ENCODE peak calls at places on chromosomes 7 and 10, in six cellular contexts. F is stomach, R is GM12892, Z is H1, C is suprapubic skin, Q is esophagus muscularis mucosa. M is an unnamed sample.

GRCh38 chr10:132679217-132679595 is 106.7 kb downstream of the NKX6-2 start:
- DNase-seq in F (no peak), R (no peak), Z (no peak), C (peak; percentile 25), Q (no peak), M (no peak)

GRCh38 chr10:74837750-74838149 is 11.3 kb downstream of the KAT6B start:
- DNase-seq in F (no peak), R (no peak), Z (no peak), C (no peak), Q (no peak), M (no peak)

GRCh38 chr10:126500185-126500584 is 111.9 kb upstream of the ADAM12 start:
- DNase-seq in F (no peak), R (no peak), Z (no peak), C (no peak), Q (peak; percentile 68), M (no peak)

GRCh38 chr7:101924171-101924570 is 106.7 kb downstream of the CUX1 start:
- DNase-seq in F (no peak), R (no peak), Z (no peak), C (no peak), Q (no peak), M (no peak)

GRCh38 chr7:13979671-13980438 is 9.6 kb downstream of the ETV1 start:
- DNase-seq in F (no peak), R (no peak), Z (no peak), C (no peak), Q (no peak), M (no peak)

GRCh38 chr7:66326501-66327180 is 121.5 kb downstream of the TPST1 start:
- DNase-seq in F (no peak), R (no peak), Z (no peak), C (no peak), Q (no peak), M (no peak)

GRCh38 chr7:41193738-41194287 is 509.1 kb downstream of the INHBA start:
- DNase-seq in F (no peak), R (no peak), Z (no peak), C (no peak), Q (no peak), M (no peak)

GRCh38 chr10:110774069-110775021 is 97.4 kb upstream of the PDCD4 start:
- DNase-seq in F (no peak), R (peak; percentile 38), Z (no peak), C (no peak), Q (no peak), M (peak; percentile 46)

GRCh38 chr10:83343676-83344075 is 795.6 kb upstream of the GHITM start:
- DNase-seq in F (no peak), R (no peak), Z (no peak), C (no peak), Q (no peak), M (no peak)

GRCh38 chr7:526474-527034 is 6.9 kb upstream of the PDGFA start:
- DNase-seq in F (no peak), R (no peak), Z (no peak), C (no peak), Q (no peak), M (no peak)

GRCh38 chr10:132455986-132456847 is 59.2 kb downstream of the PWWP2B start:
- DNase-seq in F (no peak), R (no peak), Z (no peak), C (peak; percentile 51), Q (no peak), M (no peak)

GRCh38 chr10:125037145-125037544 is 95.2 kb downstream of the ZRANB1 start:
- DNase-seq in F (no peak), R (no peak), Z (no peak), C (no peak), Q (no peak), M (no peak)

GRCh38 chr7:77867208-77867915 is 68.8 kb downstream of the PHTF2 start:
- DNase-seq in F (no peak), R (no peak), Z (no peak), C (no peak), Q (no peak), M (no peak)

GRCh38 chr10:128000660-128001059 is 93.8 kb downstream of the PTPRE start:
- DNase-seq in F (no peak), R (no peak), Z (no peak), C (no peak), Q (no peak), M (no peak)

GRCh38 chr10:102657984-102658724 is 13.9 kb downstream of the TRIM8 start:
- DNase-seq in F (peak; percentile 92), R (no peak), Z (no peak), C (no peak), Q (no peak), M (no peak)

GRCh38 chr10:47260505-47261111 is 39.4 kb upstream of the GDF10 start:
- DNase-seq in F (no peak), R (no peak), Z (peak; percentile 17), C (no peak), Q (no peak), M (no peak)

GRCh38 chr10:17607603-17608332 is 9.4 kb downstream of the HACD1 start:
- DNase-seq in F (no peak), R (no peak), Z (no peak), C (no peak), Q (no peak), M (no peak)

GRCh38 chr7:125516194-125516593 is 586.6 kb upstream of the POT1 start:
- DNase-seq in F (no peak), R (no peak), Z (no peak), C (no peak), Q (no peak), M (no peak)

GRCh38 chr10:4810093-4810492 is 15.9 kb upstream of the AKR1E2 start:
- DNase-seq in F (no peak), R (no peak), Z (no peak), C (no peak), Q (no peak), M (no peak)

GRCh38 chr10:112557197-112557596 is 110.2 kb downstream of the VTI1A start:
- DNase-seq in F (no peak), R (no peak), Z (no peak), C (no peak), Q (no peak), M (no peak)

GRCh38 chr10:71184402-71184801 is 28.0 kb upstream of the UNC5B start:
- DNase-seq in F (no peak), R (no peak), Z (no peak), C (no peak), Q (no peak), M (no peak)

GRCh38 chr7:26070290-26070689 is 81.7 kb upstream of the NFE2L3 start:
- DNase-seq in F (no peak), R (no peak), Z (no peak), C (no peak), Q (no peak), M (no peak)

GRCh38 chr10:81603106-81603620 is 271.8 kb upstream of the NRG3 start:
- DNase-seq in F (no peak), R (no peak), Z (no peak), C (no peak), Q (no peak), M (no peak)

GRCh38 chr10:87095241-87095945 is 387 bp downstream of the SHLD2 start:
- DNase-seq in F (peak; percentile 77), R (peak; percentile 57), Z (peak; percentile 77), C (peak; percentile 91), Q (peak; percentile 94), M (peak; percentile 46)
- TF ChIP-seq POLR2AphosphoS5 in F (peak; percentile 36), R (peak; percentile 85), Z (no peak), C (peak; percentile 85), Q (peak; percentile 80), M (peak; percentile 87)

DNA sequence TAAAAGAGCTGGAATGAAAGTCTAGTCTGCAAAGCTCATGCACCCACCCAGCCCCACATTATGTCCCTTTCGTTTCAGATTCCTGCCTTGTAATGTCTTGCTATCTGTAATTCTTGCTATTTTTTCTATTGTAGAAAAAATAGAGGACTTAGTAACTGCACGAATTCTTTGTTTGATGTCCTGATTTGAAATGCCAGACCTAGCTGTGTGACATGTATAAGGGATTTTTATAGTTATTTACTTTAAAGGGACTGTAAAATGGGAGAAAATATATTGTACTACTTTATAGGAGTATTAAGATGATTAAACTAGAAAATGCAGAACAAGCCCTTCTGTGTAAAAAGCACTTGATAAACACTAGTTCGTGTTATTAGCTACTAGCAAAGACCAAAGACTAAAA is 32.4 kb downstream of the TARP start:
- DNase-seq in F (no peak), R (no peak), Z (no peak), C (no peak), Q (no peak), M (no peak)
- TF ChIP-seq POLR2AphosphoS5 in F (no peak), R (no peak), Z (no peak), C (no peak), Q (no peak), M (no peak)

DNA sequence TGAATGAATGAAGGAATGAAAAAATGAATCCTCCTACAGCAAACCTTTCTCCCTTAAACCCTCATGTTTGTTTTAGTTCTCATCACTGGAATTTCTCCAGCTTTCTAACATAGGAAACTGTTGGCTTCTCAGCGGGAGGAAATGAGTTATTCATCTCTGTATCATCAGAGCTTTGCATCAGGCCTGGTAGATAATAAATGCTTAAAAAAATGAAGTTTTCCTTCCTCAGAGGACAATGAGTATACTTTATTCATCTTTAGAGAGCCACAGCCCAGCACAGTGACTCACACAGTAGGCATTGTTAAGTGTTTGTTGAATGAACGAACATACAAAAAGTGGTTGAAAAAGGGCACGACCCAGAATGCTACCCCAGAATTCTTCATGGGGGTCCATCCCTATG is 62.6 kb downstream of the COL13A1 start:
- DNase-seq in F (no peak), R (no peak), Z (no peak), C (no peak), Q (no peak), M (no peak)
- TF ChIP-seq POLR2AphosphoS5 in F (no peak), R (no peak), Z (no peak), C (no peak), Q (no peak), M (no peak)

GRCh38 chr7:16738014-16738688 is 15.4 kb upstream of the TSPAN13 start:
- DNase-seq in F (no peak), R (no peak), Z (no peak), C (no peak), Q (no peak), M (no peak)

GRCh38 chr7:16740996-16741395 is 12.6 kb upstream of the TSPAN13 start:
- DNase-seq in F (no peak), R (no peak), Z (no peak), C (no peak), Q (no peak), M (no peak)

GRCh38 chr7:16741676-16742075 is 11.9 kb upstream of the TSPAN13 start:
- DNase-seq in F (no peak), R (no peak), Z (no peak), C (no peak), Q (no peak), M (no peak)

GRCh38 chr7:16740623-16740953 is 13.0 kb upstream of the TSPAN13 start:
- DNase-seq in F (no peak), R (no peak), Z (no peak), C (no peak), Q (no peak), M (no peak)

DNA sequence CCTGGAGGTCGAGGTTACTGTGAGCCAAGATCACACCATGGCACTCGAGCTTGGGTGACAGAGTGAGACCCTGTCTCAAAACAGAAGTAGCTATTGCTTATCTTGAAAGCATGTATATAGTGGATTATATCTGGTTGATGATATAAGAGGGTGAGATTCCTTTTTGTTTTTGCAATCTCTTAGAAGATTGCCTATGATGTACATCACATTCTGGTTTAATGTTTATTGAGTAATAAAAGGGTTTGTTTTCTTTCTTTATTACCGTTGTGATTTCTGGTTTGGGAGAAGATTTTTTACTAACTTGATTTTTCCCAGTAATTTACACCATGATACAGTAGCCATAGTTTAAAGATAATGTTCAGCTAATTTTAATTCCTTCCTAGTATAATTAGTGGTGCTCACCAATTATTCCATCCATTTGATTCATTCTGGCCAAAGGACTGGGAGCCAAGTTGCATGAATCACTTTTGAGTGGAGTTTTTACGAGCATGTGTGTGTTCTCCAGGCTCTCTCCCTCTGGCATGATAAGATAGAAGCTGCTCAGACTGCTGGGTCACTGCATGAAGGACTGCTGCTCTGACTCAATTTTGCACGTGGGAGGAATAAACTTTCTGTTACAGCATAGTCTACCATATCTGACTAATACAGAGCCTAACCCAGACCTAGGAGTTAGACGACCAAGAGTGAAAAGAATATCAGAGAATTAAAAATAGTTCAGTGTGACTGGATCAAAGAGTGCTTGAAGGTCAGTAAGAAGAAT is 13.5 kb upstream of the TSPAN13 start:
- DNase-seq in F (no peak), R (no peak), Z (no peak), C (no peak), Q (no peak), M (no peak)
- TF ChIP-seq POLR2AphosphoS5 in F (no peak), R (no peak), Z (no peak), C (no peak), Q (peak; percentile 14), M (no peak)